ENCODE peak calls at places on chromosomes 5 and 9, in seven cellular contexts. W is cardiac fibroblast, B is HEK293T, C is SW480, T is tibial artery, L is GM19239, N is substantia nigra. R is an unnamed sample.

GRCh38 chr9:33452828-33453271 is 5.5 kb upstream of the AQP3 start:
- DNase-seq in B (peak), C (peak), W (peak), N (no peak), L (no peak), T (no peak), R (peak)

GRCh38 chr5:111741270-111741669 is 15.7 kb downstream of the NREP start:
- DNase-seq in C (peak), B (no peak), L (no peak), W (peak), T (no peak), N (no peak), R (no peak)

GRCh38 chr5:95861221-95861857 is 38.8 kb upstream of the GLRX start:
- DNase-seq in W (peak), N (peak), T (peak), L (no peak), C (peak), B (peak), R (peak)

GRCh38 chr9:126569036-126569435 is 44.7 kb upstream of the LMX1B start:
- DNase-seq in W (peak), B (no peak), T (no peak), L (no peak), C (peak), N (no peak), R (no peak)

GRCh38 chr5:130227699-130228098 is 323.4 kb downstream of the CHSY3 start:
- DNase-seq in L (no peak), W (no peak), N (no peak), B (no peak), C (no peak), T (no peak), R (no peak)

GRCh38 chr9:35660966-35661413 is 2.9 kb downstream of the CCDC107 start:
- DNase-seq in W (peak), T (peak), C (no peak), L (no peak), B (no peak), N (peak), R (no peak)

GRCh38 chr9:135335691-135336181 is 143.8 kb upstream of the PPP1R26 start:
- DNase-seq in T (no peak), C (no peak), L (no peak), N (no peak), W (no peak), B (no peak), R (no peak)

GRCh38 chr5:133844836-133845235 is 123.6 kb downstream of the C5orf15 start:
- DNase-seq in W (no peak), N (no peak), T (peak), C (no peak), L (no peak), B (no peak), R (no peak)

GRCh38 chr5:99639905-99640304 is 711.1 kb upstream of the CHD1 start:
- DNase-seq in L (no peak), B (no peak), W (no peak), C (no peak), N (no peak), T (no peak), R (no peak)

GRCh38 chr9:127878652-127879377 is 1.3 kb upstream of the AK1 start:
- DNase-seq in L (no peak), B (no peak), W (no peak), T (no peak), C (no peak), N (no peak), R (no peak)

GRCh38 chr5:98492258-98492657 is 281.2 kb upstream of the RGMB start:
- DNase-seq in L (no peak), N (no peak), B (no peak), T (no peak), W (peak), C (no peak), R (no peak)

GRCh38 chr5:102090770-102091169 is 205.3 kb downstream of the SLCO4C1 start:
- DNase-seq in N (no peak), L (peak), T (no peak), C (peak), W (peak), B (peak), R (peak)

GRCh38 chr9:78605029-78605930 is 308.4 kb downstream of the PSAT1 start:
- DNase-seq in W (peak), N (no peak), L (no peak), B (no peak), C (no peak), T (no peak), R (peak)

GRCh38 chr5:9425710-9426109 is 120.2 kb downstream of the SEMA5A start:
- DNase-seq in B (no peak), W (no peak), T (no peak), N (no peak), C (no peak), L (no peak), R (no peak)

GRCh38 chr9:128242828-128243485 is 32.9 kb downstream of the GOLGA2 start:
- DNase-seq in T (peak), C (no peak), L (no peak), W (no peak), N (no peak), B (no peak), R (no peak)

GRCh38 chr9:104961701-104962359 is 33.9 kb upstream of the ABCA1 start:
- DNase-seq in L (no peak), B (no peak), W (no peak), C (no peak), T (no peak), N (no peak), R (no peak)

GRCh38 chr5:168260353-168261211 is 30.9 kb upstream of the WWC1 start:
- DNase-seq in B (no peak), C (peak), W (no peak), T (no peak), L (no peak), N (no peak), R (no peak)

GRCh38 chr5:108670591-108671335 is 76.9 kb upstream of the FER start:
- DNase-seq in N (no peak), B (no peak), T (no peak), L (no peak), W (no peak), C (peak), R (no peak)

GRCh38 chr9:94161673-94162072 is 77.4 kb downstream of the PTPDC1 start:
- DNase-seq in W (no peak), L (no peak), C (no peak), B (no peak), T (no peak), N (no peak), R (no peak)

GRCh38 chr9:93083592-93084470 is 12.2 kb upstream of the CARD19 start:
- DNase-seq in W (no peak), C (no peak), L (no peak), B (no peak), N (no peak), T (peak), R (no peak)

GRCh38 chr9:99463144-99463543 is 241.1 kb downstream of the SEC61B start:
- DNase-seq in C (no peak), T (no peak), W (no peak), B (no peak), N (no peak), L (no peak), R (no peak)

GRCh38 chr5:68037541-68037940 is 178.0 kb upstream of the PIK3R1 start:
- DNase-seq in B (no peak), T (no peak), L (no peak), N (no peak), W (peak), C (no peak), R (no peak)

GRCh38 chr5:31007672-31008071 is 185.8 kb upstream of the CDH6 start:
- DNase-seq in T (no peak), W (no peak), L (no peak), N (no peak), B (no peak), C (no peak), R (no peak)

GRCh38 chr9:136723362-136723976 is 11.1 kb downstream of the DIPK1B start:
- DNase-seq in L (no peak), T (peak), N (no peak), B (no peak), C (no peak), W (no peak), R (no peak)

GRCh38 chr9:33430942-33431341 is 16.5 kb downstream of the AQP3 start:
- DNase-seq in L (no peak), N (no peak), B (no peak), W (no peak), C (no peak), T (no peak), R (no peak)

GRCh38 chr5:55866485-55866884 is 15.3 kb downstream of the IL31RA start:
- DNase-seq in N (no peak), L (no peak), C (no peak), B (no peak), T (no peak), W (no peak), R (no peak)

GRCh38 chr5:80964491-80964890 is 4.3 kb downstream of the RASGRF2 start:
- DNase-seq in W (no peak), L (no peak), C (no peak), N (no peak), T (no peak), B (no peak), R (no peak)

GRCh38 chr5:32193591-32193990 is 19.5 kb upstream of the GOLPH3 start:
- DNase-seq in W (peak), C (peak), N (peak), L (no peak), B (peak), T (peak), R (peak)

GRCh38 chr9:1939926-1940368 is 75.2 kb upstream of the SMARCA2 start:
- DNase-seq in C (peak), N (peak), L (peak), B (peak), T (no peak), W (peak), R (peak)

GRCh38 chr9:976258-976804 is at the start of gene DMRT3:
- DNase-seq in W (no peak), B (peak), T (no peak), C (peak), L (no peak), N (no peak), R (no peak)

GRCh38 chr5:165201364-165202143 is 1696.1 kb downstream of the MAT2B start:
- DNase-seq in B (no peak), N (no peak), L (no peak), T (no peak), C (no peak), W (no peak), R (no peak)

GRCh38 chr5:59485629-59486439 is 407.7 kb downstream of the PDE4D start:
- DNase-seq in W (peak), B (no peak), N (no peak), T (no peak), C (no peak), L (no peak), R (no peak)

GRCh38 chr9:89008346-89009048 is 17.2 kb downstream of the S1PR3 start:
- DNase-seq in T (peak), C (no peak), W (no peak), L (no peak), B (no peak), N (no peak), R (no peak)

GRCh38 chr5:135212361-135213033 is 178.5 kb upstream of the PITX1 start:
- DNase-seq in N (no peak), L (no peak), B (no peak), C (no peak), W (no peak), T (peak), R (no peak)

GRCh38 chr5:126527892-126528291 is 67.1 kb downstream of the ALDH7A1 start:
- DNase-seq in W (peak), C (no peak), B (no peak), L (no peak), N (no peak), T (no peak), R (no peak)

GRCh38 chr9:16484744-16485143 is 385.7 kb downstream of the BNC2 start:
- DNase-seq in C (no peak), N (no peak), W (peak), B (no peak), L (no peak), T (no peak), R (no peak)

GRCh38 chr9:17800397-17800796 is 221.5 kb downstream of the SH3GL2 start:
- DNase-seq in W (no peak), C (no peak), N (no peak), T (no peak), L (no peak), B (no peak), R (peak)

GRCh38 chr5:32304622-32305021 is 8.1 kb downstream of the MTMR12 start:
- DNase-seq in N (peak), T (no peak), C (no peak), L (no peak), W (no peak), B (no peak), R (no peak)

GRCh38 chr9:123424131-123424530 is 68.1 kb downstream of the CRB2 start:
- DNase-seq in N (no peak), W (no peak), B (no peak), C (no peak), L (no peak), T (peak), R (no peak)